ENCODE peak calls at places on chromosomes 13 and 19, in five cellular contexts. C is neural crest cell, D is tibial nerve, A is fibroblast of mammary gland, O is neural progenitor cell. W is an unnamed sample.

GRCh38 chr19:55678121-55678671 is 3.2 kb downstream of the EPN1 start:
- DNase-seq in A (no peak), C (no peak), D (peak; percentile 16), O (no peak), W (no peak)

GRCh38 chr13:79258489-79258888 is 147.6 kb downstream of the RBM26 start:
- DNase-seq in C (no peak), A (no peak), O (no peak), D (no peak), W (no peak)

GRCh38 chr13:93535256-93535655 is 308.6 kb downstream of the GPC6 start:
- DNase-seq in A (peak; percentile 59), C (no peak), D (no peak), O (no peak), W (no peak)

GRCh38 chr13:93824286-93824685 is 597.7 kb downstream of the GPC6 start:
- DNase-seq in D (no peak), O (no peak), C (no peak), A (no peak), W (no peak)

GRCh38 chr13:73074101-73074500 is 15.3 kb downstream of the KLF5 start:
- DNase-seq in D (no peak), O (no peak), C (no peak), A (no peak), W (no peak)

GRCh38 chr13:34931572-34931971 is 10.5 kb upstream of the NBEA start:
- DNase-seq in D (no peak), A (peak; percentile 52), O (no peak), C (no peak), W (no peak)

GRCh38 chr13:27374650-27375049 is 49.8 kb upstream of the GTF3A start:
- DNase-seq in D (peak; percentile 65), O (peak; percentile 81), A (peak; percentile 90), C (peak; percentile 62), W (peak; percentile 59)

GRCh38 chr19:40717325-40717879 is 490 bp downstream of the ITPKC start:
- DNase-seq in O (no peak), D (peak; percentile 22), A (peak; percentile 39), C (no peak), W (no peak)

GRCh38 chr13:82655518-82655855 is 1226.8 kb downstream of the SLITRK1 start:
- DNase-seq in O (no peak), C (no peak), D (no peak), A (no peak), W (peak; percentile 15)

GRCh38 chr19:40565910-40566495 is 10.7 kb upstream of the SHKBP1 start:
- DNase-seq in O (no peak), C (no peak), A (no peak), D (no peak), W (no peak)

GRCh38 chr13:73832203-73832602 is 302.0 kb downstream of the KLF12 start:
- DNase-seq in O (peak; percentile 25), C (no peak), A (no peak), D (no peak), W (no peak)

GRCh38 chr13:51802601-51803000 is 1.4 kb downstream of the DHRS12 start:
- DNase-seq in O (no peak), A (no peak), D (no peak), C (no peak), W (no peak)

GRCh38 chr13:44732503-44733098 is 156.5 kb upstream of the TSC22D1 start:
- DNase-seq in A (no peak), C (no peak), O (no peak), D (no peak), W (no peak)

GRCh38 chr13:21427741-21428140 is 31.4 kb downstream of the ZDHHC20 start:
- DNase-seq in D (no peak), O (no peak), C (no peak), A (no peak), W (no peak)

GRCh38 chr13:33571618-33572017 is 246.3 kb upstream of the RFC3 start:
- DNase-seq in O (no peak), C (no peak), A (no peak), D (no peak), W (no peak)

GRCh38 chr19:33302175-33302973 is at the start of gene CEBPA:
- DNase-seq in D (peak; percentile 46), A (peak; percentile 70), C (peak; percentile 72), O (peak; percentile 96), W (peak; percentile 11)

GRCh38 chr19:10228925-10229324 is 2.2 kb downstream of the S1PR2 start:
- DNase-seq in C (no peak), A (peak; percentile 71), D (peak; percentile 31), O (peak; percentile 67), W (no peak)

GRCh38 chr13:23709521-23709920 is 139.3 kb downstream of the TNFRSF19 start:
- DNase-seq in A (no peak), D (no peak), C (no peak), O (no peak), W (no peak)
- TF ChIP-seq CTCF in A (no peak), D (no peak), C (no peak), O (no peak), W (no peak)

GRCh38 chr19:41863209-41863931 is 3.3 kb downstream of the RPS19 start:
- DNase-seq in A (no peak), D (no peak), O (no peak), C (no peak), W (no peak)
- TF ChIP-seq CTCF in A (no peak), D (no peak), O (no peak), C (no peak), W (no peak)

DNA sequence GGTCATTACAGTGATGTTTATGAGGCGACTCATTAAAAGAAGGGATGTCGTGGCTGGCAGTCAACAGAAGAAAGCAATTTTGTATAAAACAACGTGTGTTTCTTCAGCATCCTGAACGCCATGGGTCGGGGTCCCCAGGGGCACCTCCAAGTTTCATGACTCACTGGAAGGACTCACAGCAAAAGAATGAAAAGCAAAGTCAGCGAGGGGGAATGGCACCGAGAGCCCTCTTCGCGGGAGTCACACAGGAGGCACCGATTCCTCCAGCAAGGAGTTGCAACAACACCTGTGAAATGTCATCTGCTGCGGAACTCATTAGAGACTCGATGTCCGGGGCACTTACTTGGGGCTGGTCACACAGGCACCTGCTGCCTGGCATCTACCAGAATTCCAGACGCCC is 130.7 kb upstream of the PEG3 start:
- DNase-seq in D (no peak), O (no peak), C (no peak), A (no peak), W (no peak)
- TF ChIP-seq CTCF in D (no peak), O (no peak), C (no peak), A (no peak), W (no peak)

GRCh38 chr13:52846567-52847321 is 1.7 kb downstream of the PCDH8 start:
- DNase-seq in A (peak; percentile 28), C (peak; percentile 86), O (peak; percentile 95), D (peak; percentile 48), W (no peak)

GRCh38 chr13:52845766-52846566 is 2.5 kb downstream of the PCDH8 start:
- DNase-seq in D (no peak), O (peak; percentile 85), A (no peak), C (peak; percentile 61), W (no peak)

GRCh38 chr13:52847682-52848432 is 583 bp downstream of the PCDH8 start:
- DNase-seq in D (no peak), O (peak; percentile 34), A (no peak), C (no peak), W (no peak)

GRCh38 chr13:52847322-52847681 is 1.1 kb downstream of the PCDH8 start:
- DNase-seq in A (no peak), C (no peak), O (no peak), D (no peak), W (no peak)

DNA sequence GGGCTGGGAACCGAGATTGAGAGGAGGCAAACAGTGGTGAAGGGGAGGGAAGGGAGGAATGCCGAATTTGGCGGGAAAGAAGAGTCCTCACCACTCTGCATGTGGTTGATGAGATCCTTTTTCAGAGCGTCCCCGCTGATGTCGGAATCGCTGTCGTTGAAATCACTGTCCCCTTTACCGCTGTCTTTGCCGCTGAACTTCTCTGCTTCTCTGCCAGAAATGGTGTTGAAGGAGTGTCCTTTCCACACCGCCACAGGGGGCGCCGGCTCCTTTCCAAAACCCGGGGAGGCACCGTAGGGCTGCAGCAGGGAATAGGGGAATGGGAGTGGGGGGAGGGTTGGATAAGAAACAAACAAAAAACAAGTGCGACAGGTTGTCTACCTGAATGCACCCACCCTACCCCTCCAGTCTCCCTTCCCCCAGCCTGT is 3.1 kb downstream of the PCDH8 start:
- DNase-seq in D (no peak), O (peak; percentile 56), A (no peak), C (peak; percentile 43), W (no peak)
- TF ChIP-seq CTCF in D (no peak), O (peak; percentile 38), A (peak; percentile 6), C (peak; percentile 54), W (peak; percentile 11)

DNA sequence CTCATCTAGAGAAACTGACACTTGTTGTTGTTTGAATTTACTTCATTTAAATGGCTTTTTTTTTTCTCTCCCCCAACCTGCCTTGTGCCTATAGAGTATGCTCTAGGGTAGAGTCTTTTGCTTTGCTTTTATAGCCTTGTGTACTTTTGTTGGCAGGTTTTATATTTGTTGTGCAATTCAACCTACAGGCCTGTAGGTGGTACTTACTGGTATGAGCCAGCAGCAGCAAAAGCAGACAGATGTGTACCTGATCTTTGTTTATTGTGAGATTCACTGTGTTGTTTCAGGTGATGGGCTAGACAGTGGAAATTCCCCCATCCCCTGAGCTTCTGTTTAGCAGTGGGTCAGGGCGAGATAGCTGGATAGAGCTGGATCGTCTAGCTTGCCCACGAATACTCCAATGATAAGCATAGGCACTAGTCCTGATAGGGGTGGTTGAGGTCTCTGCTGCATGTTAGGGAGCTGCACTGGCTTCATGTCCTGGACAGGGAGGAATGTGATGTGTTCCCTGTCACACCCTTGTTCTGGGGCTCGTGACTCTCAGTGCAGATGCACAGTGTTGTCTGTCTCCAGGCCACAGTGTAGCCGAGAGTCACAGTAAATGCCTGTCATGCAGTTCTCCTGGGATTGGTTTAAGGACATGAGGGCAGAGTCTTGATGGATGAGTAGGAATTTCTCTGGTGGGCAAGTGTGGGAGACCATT is 21.3 kb downstream of the DNAJC3 start:
- DNase-seq in D (no peak), C (no peak), A (peak; percentile 24), O (no peak), W (no peak)
- TF ChIP-seq CTCF in D (no peak), C (peak; percentile 45), A (peak; percentile 39), O (peak; percentile 51), W (peak; percentile 29)